ENCODE peak calls at places on chromosomes 1 and 21, in ten cellular contexts. K, P, D, V, G, F, Y, Q, J and M are unnamed samples.

GRCh38 chr21:45855248-45855801 is 126.2 kb upstream of the COL6A1 start:
- DNase-seq in K (no peak), P (no peak), D (no peak), V (no peak), G (no peak), F (no peak), Y (no peak), Q (no peak), J (no peak), M (no peak)

GRCh38 chr21:34545079-34545884 is 33.3 kb upstream of the KCNE1 start:
- DNase-seq in K (no peak), P (no peak), D (peak), V (no peak), G (peak), F (no peak), Y (no peak), Q (peak), J (no peak), M (no peak)

GRCh38 chr1:88973520-88974137 is 18.8 kb downstream of the KYAT3 start:
- DNase-seq in K (no peak), P (no peak), D (no peak), V (no peak), G (no peak), F (no peak), Y (no peak), Q (no peak), J (peak), M (no peak)

GRCh38 chr1:93805027-93805426 is 74.0 kb downstream of the DNTTIP2 start:
- DNase-seq in K (no peak), P (no peak), D (no peak), V (no peak), G (no peak), F (no peak), Y (no peak), Q (no peak), J (no peak), M (no peak)

GRCh38 chr1:47178665-47179022 is 11.2 kb downstream of the PDZK1IP1 start:
- DNase-seq in K (no peak), P (no peak), D (no peak), V (no peak), G (peak), F (no peak), Y (no peak), Q (no peak), J (no peak), M (no peak)

GRCh38 chr1:167206166-167206835 is 14.4 kb upstream of the POU2F1 start:
- DNase-seq in K (no peak), P (no peak), D (no peak), V (no peak), G (no peak), F (no peak), Y (no peak), Q (no peak), J (no peak), M (no peak)

GRCh38 chr1:155715777-155716176 is 26.9 kb downstream of the DAP3 start:
- DNase-seq in K (no peak), P (no peak), D (no peak), V (no peak), G (no peak), F (no peak), Y (no peak), Q (no peak), J (no peak), M (no peak)

GRCh38 chr1:44640178-44640865 is 34.0 kb downstream of the TMEM53 start:
- DNase-seq in K (no peak), P (no peak), D (no peak), V (no peak), G (no peak), F (no peak), Y (no peak), Q (no peak), J (no peak), M (no peak)

GRCh38 chr1:171221665-171222591 is 26.4 kb upstream of the FMO1 start:
- DNase-seq in K (no peak), P (no peak), D (no peak), V (no peak), G (no peak), F (no peak), Y (no peak), Q (no peak), J (no peak), M (no peak)

GRCh38 chr1:47992720-47993119 is 4.5 kb downstream of the TRABD2B start:
- DNase-seq in K (no peak), P (no peak), D (no peak), V (no peak), G (no peak), F (no peak), Y (no peak), Q (no peak), J (no peak), M (no peak)

GRCh38 chr1:54273092-54273836 is 73.3 kb downstream of the MRPL37 start:
- DNase-seq in K (no peak), P (no peak), D (peak), V (no peak), G (no peak), F (no peak), Y (no peak), Q (peak), J (peak), M (no peak)

GRCh38 chr1:205064741-205065316 is 19.4 kb downstream of the TMEM81 start:
- DNase-seq in K (no peak), P (no peak), D (no peak), V (no peak), G (peak), F (no peak), Y (no peak), Q (no peak), J (no peak), M (no peak)

GRCh38 chr1:12102066-12102465 is 39.0 kb downstream of the TNFRSF8 start:
- DNase-seq in K (no peak), P (no peak), D (no peak), V (no peak), G (no peak), F (no peak), Y (no peak), Q (no peak), J (no peak), M (no peak)

GRCh38 chr1:226937940-226938725 is 2.0 kb upstream of the COQ8A start:
- DNase-seq in K (no peak), P (no peak), D (no peak), V (no peak), G (no peak), F (no peak), Y (no peak), Q (no peak), J (no peak), M (no peak)

GRCh38 chr21:33441489-33442477 is 38.0 kb downstream of the TMEM50B start:
- DNase-seq in K (no peak), P (no peak), D (no peak), V (no peak), G (no peak), F (no peak), Y (no peak), Q (peak), J (no peak), M (no peak)

GRCh38 chr21:42164064-42164789 is 54.7 kb upstream of the ABCG1 start:
- DNase-seq in K (peak), P (no peak), D (no peak), V (peak), G (peak), F (peak), Y (no peak), Q (no peak), J (no peak), M (no peak)

GRCh38 chr1:8152731-8153702 is 126.9 kb upstream of the ERRFI1 start:
- DNase-seq in K (peak), P (no peak), D (no peak), V (peak), G (no peak), F (peak), Y (no peak), Q (no peak), J (no peak), M (no peak)

GRCh38 chr21:35342440-35342839 is 293.3 kb upstream of the RUNX1 start:
- DNase-seq in K (no peak), P (no peak), D (no peak), V (no peak), G (no peak), F (peak), Y (no peak), Q (no peak), J (no peak), M (no peak)

GRCh38 chr1:33322109-33322508 is 1.2 kb upstream of the A3GALT2 start:
- DNase-seq in K (no peak), P (no peak), D (no peak), V (no peak), G (no peak), F (no peak), Y (no peak), Q (no peak), J (no peak), M (no peak)

GRCh38 chr1:23472351-23473036 is 11.5 kb downstream of the ASAP3 start:
- DNase-seq in K (no peak), P (no peak), D (no peak), V (no peak), G (no peak), F (no peak), Y (no peak), Q (no peak), J (no peak), M (no peak)

GRCh38 chr1:231856426-231856825 is 229.8 kb downstream of the DISC1 start:
- DNase-seq in K (no peak), P (no peak), D (no peak), V (no peak), G (no peak), F (no peak), Y (no peak), Q (no peak), J (no peak), M (no peak)

GRCh38 chr1:38005195-38006007 is at the start of gene FHL3:
- DNase-seq in K (peak), P (no peak), D (no peak), V (no peak), G (peak), F (peak), Y (no peak), Q (peak), J (peak), M (no peak)

GRCh38 chr1:109151146-109151545 is 37.2 kb downstream of the ELAPOR1 start:
- DNase-seq in K (no peak), P (no peak), D (peak), V (no peak), G (no peak), F (no peak), Y (no peak), Q (peak), J (peak), M (no peak)

GRCh38 chr1:203273869-203274602 is 31.3 kb upstream of the BTG2 start:
- DNase-seq in K (no peak), P (no peak), D (no peak), V (no peak), G (peak), F (no peak), Y (no peak), Q (no peak), J (no peak), M (no peak)

GRCh38 chr1:7407547-7407895 is 363.6 kb upstream of the VAMP3 start:
- DNase-seq in K (no peak), P (no peak), D (no peak), V (no peak), G (peak), F (no peak), Y (no peak), Q (no peak), J (no peak), M (no peak)

GRCh38 chr1:109481646-109482045 is 2.1 kb upstream of the ATXN7L2 start:
- DNase-seq in K (no peak), P (no peak), D (no peak), V (no peak), G (no peak), F (no peak), Y (no peak), Q (no peak), J (no peak), M (no peak)

GRCh38 chr1:52546852-52547251 is 6.0 kb downstream of the TUT4 start:
- DNase-seq in K (no peak), P (no peak), D (no peak), V (no peak), G (no peak), F (no peak), Y (no peak), Q (no peak), J (no peak), M (no peak)